ENCODE peak calls at places on chromosome 9, in four cellular contexts. One of them, this sample, is unnamed. For H3K27me3, the result is how much of the 10 kb centered on the place peaks cover.

GRCh38 chr9:87216036-87216435 is 268.7 kb upstream of the GAS1 start:
- DNase-seq in fibroblast of lung: no peak
- DNase-seq in heart right ventricle: no peak
- DNase-seq in naive thymus-derived CD4-positive, alpha-beta T cell: no peak
- DNase-seq in this sample: no peak

GRCh38 chr9:120387257-120387999 is 192.5 kb downstream of the CDK5RAP2 start:
- DNase-seq in fibroblast of lung: no peak
- DNase-seq in heart right ventricle: no peak
- DNase-seq in naive thymus-derived CD4-positive, alpha-beta T cell: no peak
- DNase-seq in this sample: no peak

GRCh38 chr9:99721898-99722297 is 99.8 kb upstream of the NR4A3 start:
- DNase-seq in fibroblast of lung: no peak
- DNase-seq in heart right ventricle: no peak
- DNase-seq in naive thymus-derived CD4-positive, alpha-beta T cell: no peak
- DNase-seq in this sample: no peak

GRCh38 chr9:32841314-32841713 is 58.0 kb downstream of the TMEM215 start:
- DNase-seq in fibroblast of lung: no peak
- DNase-seq in heart right ventricle: no peak
- DNase-seq in naive thymus-derived CD4-positive, alpha-beta T cell: no peak
- DNase-seq in this sample: no peak

GRCh38 chr9:84140535-84141101 is 160.0 kb downstream of the RMI1 start:
- DNase-seq in fibroblast of lung: peak
- DNase-seq in heart right ventricle: no peak
- DNase-seq in naive thymus-derived CD4-positive, alpha-beta T cell: peak
- DNase-seq in this sample: no peak

GRCh38 chr9:91179237-91180138 is 182.2 kb downstream of the AUH start:
- DNase-seq in fibroblast of lung: peak
- DNase-seq in heart right ventricle: no peak
- DNase-seq in naive thymus-derived CD4-positive, alpha-beta T cell: no peak
- DNase-seq in this sample: no peak

GRCh38 chr9:134670042-134670525 is 28.5 kb downstream of the COL5A1 start:
- DNase-seq in fibroblast of lung: peak
- DNase-seq in heart right ventricle: no peak
- DNase-seq in naive thymus-derived CD4-positive, alpha-beta T cell: no peak
- DNase-seq in this sample: no peak

GRCh38 chr9:27933210-27934062 is 360.2 kb upstream of the C9orf72 start:
- DNase-seq in fibroblast of lung: no peak
- DNase-seq in heart right ventricle: no peak
- DNase-seq in naive thymus-derived CD4-positive, alpha-beta T cell: no peak
- DNase-seq in this sample: no peak

GRCh38 chr9:96176901-96177718 is 124.9 kb downstream of the HSD17B3 start:
- DNase-seq in fibroblast of lung: no peak
- DNase-seq in heart right ventricle: no peak
- DNase-seq in naive thymus-derived CD4-positive, alpha-beta T cell: no peak
- DNase-seq in this sample: no peak

GRCh38 chr9:123985869-123986268 is 25.7 kb upstream of the LHX2 start:
- DNase-seq in fibroblast of lung: no peak
- DNase-seq in heart right ventricle: no peak
- DNase-seq in naive thymus-derived CD4-positive, alpha-beta T cell: no peak
- DNase-seq in this sample: no peak
- H3K27me3 ChIP-seq in fibroblast of lung: under half
- H3K27me3 ChIP-seq in heart right ventricle: under half
- H3K27me3 ChIP-seq in naive thymus-derived CD4-positive, alpha-beta T cell: under half
- H3K27me3 ChIP-seq in this sample: under half

GRCh38 chr9:36218411-36218901 is 27.7 kb downstream of the CLTA start:
- DNase-seq in fibroblast of lung: no peak
- DNase-seq in heart right ventricle: no peak
- DNase-seq in naive thymus-derived CD4-positive, alpha-beta T cell: no peak
- DNase-seq in this sample: no peak
- H3K27ac ChIP-seq in fibroblast of lung: no peak
- H3K27ac ChIP-seq in heart right ventricle: no peak
- H3K27ac ChIP-seq in naive thymus-derived CD4-positive, alpha-beta T cell: peak
- H3K27ac ChIP-seq in this sample: no peak

DNA sequence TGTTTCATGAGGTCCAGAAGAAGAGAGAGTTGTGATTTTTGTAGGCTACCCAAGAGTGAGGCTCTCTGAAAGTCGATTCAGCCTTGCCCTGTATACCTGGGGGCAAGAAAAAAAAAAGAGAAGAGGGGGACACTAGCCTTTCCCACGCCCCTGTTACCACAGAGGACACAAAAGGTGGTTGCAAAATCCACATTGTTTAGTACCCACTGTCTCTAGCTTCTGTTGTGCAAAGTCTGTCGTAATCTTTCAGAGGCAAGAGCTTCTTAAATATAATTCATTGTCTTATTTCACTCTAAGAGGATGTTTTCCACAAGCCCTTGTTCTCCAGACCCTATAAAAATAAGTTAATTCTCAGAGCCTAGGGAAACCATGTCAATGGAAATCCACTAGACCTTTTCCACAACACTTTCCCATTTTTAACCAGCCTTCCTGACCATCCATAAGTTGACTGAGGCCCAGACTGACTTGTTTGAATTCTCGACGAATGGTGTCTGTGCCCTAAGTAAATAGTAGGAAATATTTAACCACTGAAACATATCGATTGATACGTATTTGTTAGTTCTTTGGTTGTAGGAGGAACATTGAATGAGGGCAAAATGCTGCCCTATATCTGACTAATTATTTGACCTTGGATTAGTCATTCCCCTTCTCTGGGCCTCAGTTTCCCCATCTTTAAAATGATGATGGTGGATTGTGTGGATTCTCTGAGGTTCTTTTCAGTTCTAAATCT is 182.7 kb downstream of the PAPPA start:
- DNase-seq in fibroblast of lung: no peak
- DNase-seq in heart right ventricle: no peak
- DNase-seq in naive thymus-derived CD4-positive, alpha-beta T cell: no peak
- DNase-seq in this sample: no peak
- H3K27me3 ChIP-seq in fibroblast of lung: under half
- H3K27me3 ChIP-seq in heart right ventricle: under half
- H3K27me3 ChIP-seq in naive thymus-derived CD4-positive, alpha-beta T cell: under half
- H3K27me3 ChIP-seq in this sample: under half

GRCh38 chr9:136882109-136882946 is 4.0 kb upstream of the TRAF2 start:
- DNase-seq in fibroblast of lung: peak
- DNase-seq in heart right ventricle: peak
- DNase-seq in naive thymus-derived CD4-positive, alpha-beta T cell: peak
- DNase-seq in this sample: no peak
- H3K27ac ChIP-seq in fibroblast of lung: peak
- H3K27ac ChIP-seq in heart right ventricle: peak
- H3K27ac ChIP-seq in naive thymus-derived CD4-positive, alpha-beta T cell: peak
- H3K27ac ChIP-seq in this sample: peak

GRCh38 chr9:34578241-34579096 is 11.1 kb downstream of the CNTFR start:
- DNase-seq in fibroblast of lung: peak
- DNase-seq in heart right ventricle: no peak
- DNase-seq in naive thymus-derived CD4-positive, alpha-beta T cell: no peak
- DNase-seq in this sample: no peak
- H3K27me3 ChIP-seq in fibroblast of lung: under half
- H3K27me3 ChIP-seq in heart right ventricle: under half
- H3K27me3 ChIP-seq in naive thymus-derived CD4-positive, alpha-beta T cell: under half
- H3K27me3 ChIP-seq in this sample: half or more

DNA sequence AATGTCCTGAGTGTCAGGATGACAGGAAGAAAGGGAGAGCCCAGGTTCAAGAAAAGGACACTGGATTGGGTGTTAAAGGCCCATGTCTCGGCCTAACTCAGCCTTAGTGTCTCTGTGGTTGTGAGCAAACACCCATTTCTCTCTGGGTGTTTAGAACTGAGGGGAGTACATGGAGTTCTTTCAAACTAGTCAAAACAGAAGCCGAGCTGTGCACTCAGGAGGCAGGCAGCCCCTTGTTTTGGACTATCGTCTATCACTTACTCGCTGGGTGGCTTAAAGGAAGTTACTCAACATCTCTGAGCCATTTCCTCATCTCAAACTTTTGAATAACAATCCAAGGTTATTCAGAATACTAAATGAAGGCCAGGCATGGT is 40.0 kb downstream of the NAIF1 start:
- DNase-seq in fibroblast of lung: no peak
- DNase-seq in heart right ventricle: no peak
- DNase-seq in naive thymus-derived CD4-positive, alpha-beta T cell: peak
- DNase-seq in this sample: no peak
- H3K27ac ChIP-seq in fibroblast of lung: no peak
- H3K27ac ChIP-seq in heart right ventricle: no peak
- H3K27ac ChIP-seq in naive thymus-derived CD4-positive, alpha-beta T cell: peak
- H3K27ac ChIP-seq in this sample: peak

DNA sequence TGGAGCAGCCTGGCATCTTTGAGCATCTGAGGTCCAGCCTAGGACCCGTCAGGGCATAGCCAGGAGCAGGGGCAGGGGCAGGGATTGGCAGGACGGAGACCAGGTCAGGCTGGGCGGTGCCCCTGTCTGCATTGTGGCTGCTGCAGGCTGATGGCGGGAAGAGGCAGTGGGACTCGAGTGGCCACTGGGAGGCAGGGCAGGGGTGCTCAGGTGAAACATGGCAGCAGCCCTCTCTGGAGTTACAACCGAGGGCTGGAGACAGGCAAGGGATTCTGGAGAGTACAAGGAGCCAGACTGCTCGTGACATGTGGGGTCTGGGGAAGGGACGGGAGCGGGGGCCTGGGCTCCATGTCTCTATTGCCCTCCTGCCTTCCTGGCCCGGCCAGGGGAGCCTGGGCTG is 97.4 kb upstream of the RAPGEF1 start:
- DNase-seq in fibroblast of lung: no peak
- DNase-seq in heart right ventricle: peak
- DNase-seq in naive thymus-derived CD4-positive, alpha-beta T cell: no peak
- DNase-seq in this sample: no peak
- H3K27me3 ChIP-seq in fibroblast of lung: under half
- H3K27me3 ChIP-seq in heart right ventricle: under half
- H3K27me3 ChIP-seq in naive thymus-derived CD4-positive, alpha-beta T cell: under half
- H3K27me3 ChIP-seq in this sample: under half